ENCODE peak calls at places on chromosomes 11 and 22, in eight cellular contexts. One of them, this sample, is unnamed.

GRCh38 chr22:36194971-36195370 is 6.6 kb downstream of the APOL4 start:
- DNase-seq in stimulated activated naive CD8-positive, alpha-beta T cell treated with anti-CD3 and anti-CD28 coated beads, Interleukin-15, amount 100 ng/mL, for 72 hours: peak
- DNase-seq in NCI-H1694 treated with DMSO at 0.1 percent for 48 hours: peak
- DNase-seq in KG1: peak
- DNase-seq in HuH-7: peak
- DNase-seq in activated T-cell treated with anti-CD3 and anti-CD28 coated beads, Interleukin-2, amount 50 U/mL, for 72 hours: peak
- DNase-seq in stimulated activated CD4-positive, alpha-beta T cell treated with anti-CD3 and anti-CD28 coated beads, Interleukin-2, amount 100 ng/mL, for 24 hours: peak
- DNase-seq in kidney glomerular epithelial cell: peak
- DNase-seq in this sample: peak

GRCh38 chr22:21015051-21016006 is at the start of gene P2RX6:
- DNase-seq in NCI-H1694 treated with DMSO at 0.1 percent for 48 hours: no peak
- DNase-seq in stimulated activated CD4-positive, alpha-beta T cell treated with anti-CD3 and anti-CD28 coated beads, Interleukin-2, amount 100 ng/mL, for 24 hours: no peak
- DNase-seq in KG1: no peak
- DNase-seq in activated T-cell treated with anti-CD3 and anti-CD28 coated beads, Interleukin-2, amount 50 U/mL, for 72 hours: no peak
- DNase-seq in HuH-7: no peak
- DNase-seq in stimulated activated naive CD8-positive, alpha-beta T cell treated with anti-CD3 and anti-CD28 coated beads, Interleukin-15, amount 100 ng/mL, for 72 hours: no peak
- DNase-seq in kidney glomerular epithelial cell: no peak
- DNase-seq in this sample: no peak

GRCh38 chr11:130871616-130872015 is 44.7 kb downstream of the SNX19 start:
- DNase-seq in stimulated activated naive CD8-positive, alpha-beta T cell treated with anti-CD3 and anti-CD28 coated beads, Interleukin-15, amount 100 ng/mL, for 72 hours: no peak
- DNase-seq in activated T-cell treated with anti-CD3 and anti-CD28 coated beads, Interleukin-2, amount 50 U/mL, for 72 hours: no peak
- DNase-seq in KG1: no peak
- DNase-seq in NCI-H1694 treated with DMSO at 0.1 percent for 48 hours: no peak
- DNase-seq in kidney glomerular epithelial cell: peak
- DNase-seq in HuH-7: no peak
- DNase-seq in stimulated activated CD4-positive, alpha-beta T cell treated with anti-CD3 and anti-CD28 coated beads, Interleukin-2, amount 100 ng/mL, for 24 hours: no peak
- DNase-seq in this sample: no peak

GRCh38 chr22:46579751-46580449 is 40.3 kb upstream of the GRAMD4 start:
- DNase-seq in stimulated activated CD4-positive, alpha-beta T cell treated with anti-CD3 and anti-CD28 coated beads, Interleukin-2, amount 100 ng/mL, for 24 hours: no peak
- DNase-seq in KG1: no peak
- DNase-seq in stimulated activated naive CD8-positive, alpha-beta T cell treated with anti-CD3 and anti-CD28 coated beads, Interleukin-15, amount 100 ng/mL, for 72 hours: no peak
- DNase-seq in activated T-cell treated with anti-CD3 and anti-CD28 coated beads, Interleukin-2, amount 50 U/mL, for 72 hours: no peak
- DNase-seq in kidney glomerular epithelial cell: no peak
- DNase-seq in HuH-7: no peak
- DNase-seq in NCI-H1694 treated with DMSO at 0.1 percent for 48 hours: no peak
- DNase-seq in this sample: no peak

GRCh38 chr11:69939551-69940245 is 120.5 kb upstream of the FGF3 start:
- DNase-seq in HuH-7: no peak
- DNase-seq in KG1: no peak
- DNase-seq in activated T-cell treated with anti-CD3 and anti-CD28 coated beads, Interleukin-2, amount 50 U/mL, for 72 hours: no peak
- DNase-seq in NCI-H1694 treated with DMSO at 0.1 percent for 48 hours: no peak
- DNase-seq in kidney glomerular epithelial cell: no peak
- DNase-seq in stimulated activated CD4-positive, alpha-beta T cell treated with anti-CD3 and anti-CD28 coated beads, Interleukin-2, amount 100 ng/mL, for 24 hours: no peak
- DNase-seq in stimulated activated naive CD8-positive, alpha-beta T cell treated with anti-CD3 and anti-CD28 coated beads, Interleukin-15, amount 100 ng/mL, for 72 hours: no peak
- DNase-seq in this sample: no peak

GRCh38 chr11:1784761-1785650 is 21.3 kb upstream of the CTSD start:
- DNase-seq in stimulated activated naive CD8-positive, alpha-beta T cell treated with anti-CD3 and anti-CD28 coated beads, Interleukin-15, amount 100 ng/mL, for 72 hours: no peak
- DNase-seq in kidney glomerular epithelial cell: no peak
- DNase-seq in HuH-7: no peak
- DNase-seq in KG1: no peak
- DNase-seq in activated T-cell treated with anti-CD3 and anti-CD28 coated beads, Interleukin-2, amount 50 U/mL, for 72 hours: no peak
- DNase-seq in stimulated activated CD4-positive, alpha-beta T cell treated with anti-CD3 and anti-CD28 coated beads, Interleukin-2, amount 100 ng/mL, for 24 hours: no peak
- DNase-seq in NCI-H1694 treated with DMSO at 0.1 percent for 48 hours: no peak
- DNase-seq in this sample: no peak

GRCh38 chr22:32926600-32926999 is 125.1 kb downstream of the TIMP3 start:
- DNase-seq in kidney glomerular epithelial cell: peak
- DNase-seq in HuH-7: peak
- DNase-seq in KG1: no peak
- DNase-seq in activated T-cell treated with anti-CD3 and anti-CD28 coated beads, Interleukin-2, amount 50 U/mL, for 72 hours: no peak
- DNase-seq in NCI-H1694 treated with DMSO at 0.1 percent for 48 hours: no peak
- DNase-seq in stimulated activated CD4-positive, alpha-beta T cell treated with anti-CD3 and anti-CD28 coated beads, Interleukin-2, amount 100 ng/mL, for 24 hours: no peak
- DNase-seq in stimulated activated naive CD8-positive, alpha-beta T cell treated with anti-CD3 and anti-CD28 coated beads, Interleukin-15, amount 100 ng/mL, for 72 hours: no peak
- DNase-seq in this sample: peak

GRCh38 chr22:37208401-37209139 is 3.7 kb downstream of the SSTR3 start:
- DNase-seq in kidney glomerular epithelial cell: no peak
- DNase-seq in NCI-H1694 treated with DMSO at 0.1 percent for 48 hours: no peak
- DNase-seq in activated T-cell treated with anti-CD3 and anti-CD28 coated beads, Interleukin-2, amount 50 U/mL, for 72 hours: no peak
- DNase-seq in stimulated activated CD4-positive, alpha-beta T cell treated with anti-CD3 and anti-CD28 coated beads, Interleukin-2, amount 100 ng/mL, for 24 hours: no peak
- DNase-seq in HuH-7: no peak
- DNase-seq in KG1: no peak
- DNase-seq in stimulated activated naive CD8-positive, alpha-beta T cell treated with anti-CD3 and anti-CD28 coated beads, Interleukin-15, amount 100 ng/mL, for 72 hours: no peak
- DNase-seq in this sample: no peak

GRCh38 chr11:102177126-102177525 is 66.9 kb downstream of the YAP1 start:
- DNase-seq in activated T-cell treated with anti-CD3 and anti-CD28 coated beads, Interleukin-2, amount 50 U/mL, for 72 hours: no peak
- DNase-seq in NCI-H1694 treated with DMSO at 0.1 percent for 48 hours: no peak
- DNase-seq in KG1: no peak
- DNase-seq in stimulated activated naive CD8-positive, alpha-beta T cell treated with anti-CD3 and anti-CD28 coated beads, Interleukin-15, amount 100 ng/mL, for 72 hours: no peak
- DNase-seq in kidney glomerular epithelial cell: no peak
- DNase-seq in HuH-7: no peak
- DNase-seq in stimulated activated CD4-positive, alpha-beta T cell treated with anti-CD3 and anti-CD28 coated beads, Interleukin-2, amount 100 ng/mL, for 24 hours: no peak
- DNase-seq in this sample: no peak

GRCh38 chr22:20188567-20188877 is 37.7 kb upstream of the CCDC188 start:
- DNase-seq in HuH-7: no peak
- DNase-seq in NCI-H1694 treated with DMSO at 0.1 percent for 48 hours: no peak
- DNase-seq in stimulated activated naive CD8-positive, alpha-beta T cell treated with anti-CD3 and anti-CD28 coated beads, Interleukin-15, amount 100 ng/mL, for 72 hours: no peak
- DNase-seq in KG1: no peak
- DNase-seq in kidney glomerular epithelial cell: no peak
- DNase-seq in activated T-cell treated with anti-CD3 and anti-CD28 coated beads, Interleukin-2, amount 50 U/mL, for 72 hours: no peak
- DNase-seq in stimulated activated CD4-positive, alpha-beta T cell treated with anti-CD3 and anti-CD28 coated beads, Interleukin-2, amount 100 ng/mL, for 24 hours: no peak
- DNase-seq in this sample: no peak

GRCh38 chr11:62324738-62325556 is 12.3 kb upstream of the ASRGL1 start:
- DNase-seq in NCI-H1694 treated with DMSO at 0.1 percent for 48 hours: peak
- DNase-seq in stimulated activated CD4-positive, alpha-beta T cell treated with anti-CD3 and anti-CD28 coated beads, Interleukin-2, amount 100 ng/mL, for 24 hours: peak
- DNase-seq in HuH-7: peak
- DNase-seq in KG1: no peak
- DNase-seq in kidney glomerular epithelial cell: no peak
- DNase-seq in activated T-cell treated with anti-CD3 and anti-CD28 coated beads, Interleukin-2, amount 50 U/mL, for 72 hours: peak
- DNase-seq in stimulated activated naive CD8-positive, alpha-beta T cell treated with anti-CD3 and anti-CD28 coated beads, Interleukin-15, amount 100 ng/mL, for 72 hours: peak
- DNase-seq in this sample: peak

GRCh38 chr11:11843233-11843632 is 1.5 kb downstream of the USP47 start:
- DNase-seq in stimulated activated CD4-positive, alpha-beta T cell treated with anti-CD3 and anti-CD28 coated beads, Interleukin-2, amount 100 ng/mL, for 24 hours: no peak
- DNase-seq in HuH-7: peak
- DNase-seq in KG1: no peak
- DNase-seq in kidney glomerular epithelial cell: peak
- DNase-seq in stimulated activated naive CD8-positive, alpha-beta T cell treated with anti-CD3 and anti-CD28 coated beads, Interleukin-15, amount 100 ng/mL, for 72 hours: no peak
- DNase-seq in activated T-cell treated with anti-CD3 and anti-CD28 coated beads, Interleukin-2, amount 50 U/mL, for 72 hours: peak
- DNase-seq in NCI-H1694 treated with DMSO at 0.1 percent for 48 hours: no peak
- DNase-seq in this sample: peak

GRCh38 chr22:32909561-32910348 is 108.2 kb downstream of the TIMP3 start:
- DNase-seq in stimulated activated naive CD8-positive, alpha-beta T cell treated with anti-CD3 and anti-CD28 coated beads, Interleukin-15, amount 100 ng/mL, for 72 hours: no peak
- DNase-seq in stimulated activated CD4-positive, alpha-beta T cell treated with anti-CD3 and anti-CD28 coated beads, Interleukin-2, amount 100 ng/mL, for 24 hours: no peak
- DNase-seq in activated T-cell treated with anti-CD3 and anti-CD28 coated beads, Interleukin-2, amount 50 U/mL, for 72 hours: no peak
- DNase-seq in KG1: no peak
- DNase-seq in HuH-7: no peak
- DNase-seq in kidney glomerular epithelial cell: no peak
- DNase-seq in NCI-H1694 treated with DMSO at 0.1 percent for 48 hours: no peak
- DNase-seq in this sample: no peak

GRCh38 chr11:8870461-8871282 is 40.3 kb upstream of the AKIP1 start:
- DNase-seq in stimulated activated CD4-positive, alpha-beta T cell treated with anti-CD3 and anti-CD28 coated beads, Interleukin-2, amount 100 ng/mL, for 24 hours: no peak
- DNase-seq in activated T-cell treated with anti-CD3 and anti-CD28 coated beads, Interleukin-2, amount 50 U/mL, for 72 hours: peak
- DNase-seq in stimulated activated naive CD8-positive, alpha-beta T cell treated with anti-CD3 and anti-CD28 coated beads, Interleukin-15, amount 100 ng/mL, for 72 hours: peak
- DNase-seq in KG1: no peak
- DNase-seq in HuH-7: peak
- DNase-seq in kidney glomerular epithelial cell: peak
- DNase-seq in NCI-H1694 treated with DMSO at 0.1 percent for 48 hours: peak
- DNase-seq in this sample: peak

This sample was measured in GM13976.